ENCODE peak calls at places on chromosome 6, in six cellular contexts. H is amniotic stem cell; O is AG08396; G is H7; D is CD8-positive, alpha-beta memory T cell; A is cardiac muscle cell. I is an unnamed sample.

GRCh38 chr6:144559865-144560603 is 274.9 kb downstream of the UTRN start:
- DNase-seq in D (no peak), H (peak; percentile 4), G (no peak), O (peak; percentile 16), A (no peak), I (peak; percentile 60)

GRCh38 chr6:105199711-105200110 is 19.9 kb upstream of the POPDC3 start:
- DNase-seq in A (peak; percentile 66), G (no peak), H (no peak), D (no peak), O (no peak), I (no peak)

GRCh38 chr6:137631323-137631722 is 137.1 kb upstream of the OLIG3 start:
- DNase-seq in A (peak; percentile 2), D (no peak), H (no peak), G (peak; percentile 24), O (no peak), I (peak; percentile 63)

GRCh38 chr6:162940426-162940825 is 212.7 kb downstream of the PACRG start:
- DNase-seq in H (no peak), A (peak; percentile 34), G (no peak), D (no peak), O (no peak), I (no peak)

GRCh38 chr6:170456886-170457698 is 96.0 kb downstream of the PSMB1 start:
- DNase-seq in H (no peak), A (no peak), G (peak; percentile 29), O (no peak), D (no peak), I (peak; percentile 50)

GRCh38 chr6:7512320-7512719 is 29.2 kb upstream of the DSP start:
- DNase-seq in G (no peak), D (no peak), O (no peak), A (no peak), H (no peak), I (no peak)

GRCh38 chr6:128246472-128246871 is 273.9 kb downstream of the PTPRK start:
- DNase-seq in A (peak; percentile 38), D (no peak), H (no peak), G (no peak), O (no peak), I (no peak)

GRCh38 chr6:53492860-53493634 is 51.9 kb downstream of the GCLC start:
- DNase-seq in G (peak; percentile 15), D (no peak), A (peak; percentile 65), O (peak; percentile 27), H (no peak), I (peak; percentile 71)

GRCh38 chr6:4282926-4283325 is 147.6 kb upstream of the ECI2 start:
- DNase-seq in G (no peak), A (no peak), O (no peak), H (no peak), D (no peak), I (no peak)

GRCh38 chr6:35728663-35729348 is 8.0 kb upstream of the ARMC12 start:
- DNase-seq in D (no peak), H (no peak), A (no peak), O (no peak), G (peak; percentile 63), I (no peak)

GRCh38 chr6:83182114-83182513 is 11.0 kb downstream of the PGM3 start:
- DNase-seq in D (no peak), A (no peak), H (no peak), O (no peak), G (no peak), I (no peak)

GRCh38 chr6:90216081-90216977 is 80.3 kb downstream of the BACH2 start:
- DNase-seq in A (peak; percentile 25), H (no peak), O (no peak), D (no peak), G (peak; percentile 7), I (peak; percentile 90)

GRCh38 chr6:143337201-143337949 is 113.1 kb downstream of the ADAT2 start:
- DNase-seq in A (peak; percentile 55), D (peak; percentile 29), O (no peak), H (no peak), G (peak; percentile 71), I (peak; percentile 83)

I was measured in islet precursor cell.